ENCODE peak calls at places on chromosomes 12 and 14, in four cellular contexts. R is K562, O is HepG2, W is GM12878. K is an unnamed sample.

GRCh38 chr12:5965950-5966383 is 20.9 kb upstream of the ANO2 start:
- DNase-seq in R (peak), O (peak), W (no peak), K (peak)

GRCh38 chr12:7605900-7606465 is 59.7 kb downstream of the APOBEC1 start:
- DNase-seq in R (no peak), O (no peak), W (no peak), K (no peak)

GRCh38 chr12:128534906-128535305 is 267.9 kb downstream of the TMEM132C start:
- DNase-seq in R (no peak), O (no peak), W (peak), K (no peak)

GRCh38 chr12:111596985-111597730 is 2.0 kb downstream of the ATXN2 start:
- DNase-seq in R (no peak), O (peak), W (no peak), K (peak)

GRCh38 chr12:15774819-15775218 is 14.4 kb downstream of the EPS8 start:
- DNase-seq in R (no peak), O (no peak), W (no peak), K (no peak)

GRCh38 chr12:116423053-116423452 is 136.1 kb upstream of the MAP1LC3B2 start:
- DNase-seq in R (no peak), O (no peak), W (no peak), K (no peak)

GRCh38 chr14:39668449-39668848 is 236.2 kb upstream of the FBXO33 start:
- DNase-seq in R (no peak), O (no peak), W (no peak), K (no peak)

GRCh38 chr12:3593906-3594305 is 102.9 kb downstream of the PRMT8 start:
- DNase-seq in R (no peak), O (no peak), W (no peak), K (no peak)

GRCh38 chr14:105636935-105637334 is 110.6 kb downstream of the TMEM121 start:
- DNase-seq in R (no peak), O (no peak), W (no peak), K (no peak)

DNA sequence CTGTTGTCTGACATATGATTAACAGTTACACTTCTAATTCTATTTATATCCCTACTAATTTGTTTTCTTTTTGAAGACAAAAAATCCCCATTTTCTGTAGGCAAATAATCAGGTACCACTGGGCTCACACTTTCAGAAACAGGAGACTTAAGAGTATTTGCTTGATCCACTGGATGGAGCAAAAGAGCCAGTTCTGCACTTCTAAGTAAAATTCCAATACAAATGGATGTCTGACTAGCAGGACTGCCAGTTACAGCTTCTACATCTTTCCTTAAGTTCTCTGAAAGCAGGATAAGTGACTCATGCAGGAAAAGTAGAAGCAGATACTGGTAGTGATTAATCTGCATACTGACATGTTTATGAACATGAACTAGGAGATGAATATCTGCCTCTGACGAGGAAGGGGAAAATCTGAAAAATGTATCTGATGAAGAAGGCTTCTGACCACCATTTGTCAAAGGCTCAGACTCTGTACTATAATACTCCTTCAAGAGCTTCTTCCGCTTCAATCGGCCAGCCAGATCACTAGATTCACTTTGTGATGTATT is 73.8 kb upstream of the ANKS1B start:
- DNase-seq in R (no peak), O (no peak), W (no peak), K (no peak)
- TF ChIP-seq NR2C2 in R (no peak), O (no peak), W (no peak), K (no peak)

GRCh38 chr12:4621511-4621910 is 27.3 kb downstream of the AKAP3 start:
- DNase-seq in R (no peak), O (no peak), W (no peak), K (no peak)
- TF ChIP-seq NR2C2 in R (no peak), O (no peak), W (no peak), K (no peak)

DNA sequence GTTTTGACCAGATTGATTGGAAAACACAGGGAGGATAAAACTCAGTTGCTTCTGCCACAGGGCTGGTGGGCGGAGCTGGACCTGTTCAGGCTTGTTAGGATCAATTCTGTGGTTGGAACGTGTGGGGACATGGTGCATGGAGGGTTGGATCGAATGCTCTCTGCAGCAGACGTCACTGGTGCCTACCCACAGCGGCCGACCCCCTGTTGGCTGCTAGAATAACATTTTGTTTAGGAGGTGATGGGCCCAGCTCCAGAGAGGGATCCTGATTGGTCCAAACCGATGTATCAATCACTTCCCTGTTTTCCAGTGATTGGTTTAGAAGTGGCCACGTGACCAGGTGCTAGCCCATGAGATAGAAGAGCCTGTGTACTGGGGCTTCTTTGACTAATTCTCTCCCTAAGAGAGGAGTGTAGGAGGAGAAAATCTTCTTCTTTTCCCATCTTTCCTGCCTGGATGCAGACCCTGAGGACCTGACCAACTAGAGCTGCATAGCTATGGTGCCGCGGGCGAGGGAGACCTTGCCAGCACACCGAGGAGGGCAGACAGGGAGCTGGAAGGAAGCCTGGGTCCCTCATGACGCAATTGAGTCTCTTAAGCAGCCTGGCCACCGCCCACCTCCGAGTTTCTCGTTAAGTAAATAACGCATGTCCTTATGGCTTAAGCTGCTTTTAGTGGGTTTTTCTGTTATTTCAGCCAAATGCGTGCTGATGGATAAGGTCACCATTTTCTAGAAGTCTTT is 163.5 kb downstream of the AACS start:
- DNase-seq in R (peak), O (no peak), W (no peak), K (peak)
- TF ChIP-seq NR2C2 in R (no peak), O (no peak), W (no peak), K (no peak)

DNA sequence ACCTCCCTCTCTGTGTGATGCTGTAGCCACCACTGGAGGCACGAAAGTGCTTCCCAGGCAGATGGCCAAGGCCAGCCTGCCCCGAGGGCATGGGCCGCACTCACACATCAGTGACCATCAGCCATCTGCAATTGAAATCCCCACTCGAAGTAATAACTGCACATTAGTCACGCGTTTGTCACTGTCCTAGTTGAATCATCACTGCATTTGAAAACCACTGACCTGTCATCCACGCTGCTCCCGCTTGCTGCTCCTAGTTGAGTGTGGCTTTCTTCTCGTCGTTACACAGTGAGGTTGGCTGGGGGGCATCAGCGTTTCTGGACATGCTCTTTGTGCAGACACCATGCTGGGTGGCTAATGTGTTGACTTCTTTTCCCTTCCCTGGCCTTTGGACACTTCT is 176.1 kb downstream of the ADGRD1 start:
- DNase-seq in R (no peak), O (no peak), W (no peak), K (no peak)
- TF ChIP-seq NR2C2 in R (no peak), O (no peak), W (no peak), K (no peak)

GRCh38 chr12:26623136-26623535 is 209.9 kb downstream of the ITPR2 start:
- DNase-seq in R (no peak), O (no peak), W (no peak), K (no peak)
- TF ChIP-seq NR2C2 in R (no peak), O (no peak), W (no peak), K (no peak)

DNA sequence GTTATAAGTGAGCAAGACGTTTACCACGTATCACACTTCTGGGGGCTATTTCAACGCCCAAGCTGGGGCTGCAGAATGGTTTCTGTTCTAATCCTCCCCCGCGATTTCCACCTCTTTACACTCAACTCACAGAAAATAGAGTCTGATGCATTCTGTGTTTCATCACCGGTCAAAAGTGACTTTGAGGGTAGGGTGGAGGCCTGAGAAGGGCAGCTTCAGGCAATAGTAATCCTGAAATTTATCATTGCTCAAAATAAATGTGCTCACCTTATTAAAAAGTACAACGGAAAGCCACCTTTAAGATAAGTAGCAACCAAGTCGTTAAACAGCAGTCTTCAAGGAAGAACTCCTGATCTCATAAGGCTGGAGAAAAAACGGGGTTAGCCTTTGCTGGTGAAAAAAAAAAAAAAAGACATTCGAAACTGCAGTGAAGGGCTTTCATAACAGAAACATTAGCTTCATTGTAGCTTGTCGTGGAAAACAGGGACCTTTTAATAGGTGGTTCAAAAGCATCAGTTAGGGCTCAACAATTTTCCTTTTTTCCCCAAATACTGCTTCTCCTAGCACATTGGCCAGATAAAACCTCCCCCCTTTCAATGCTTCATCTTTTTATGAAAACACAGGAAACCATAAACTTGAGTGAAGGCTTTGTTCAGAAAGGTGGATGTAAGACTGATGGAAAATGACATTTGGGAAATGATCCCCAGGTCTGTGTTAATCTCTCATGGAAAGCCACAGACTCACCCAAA is 63.7 kb upstream of the PTGR2 start:
- DNase-seq in R (no peak), O (no peak), W (no peak), K (no peak)
- TF ChIP-seq NR2C2 in R (no peak), O (no peak), W (no peak), K (no peak)

GRCh38 chr14:101318271-101318670 is 243.0 kb upstream of the DIO3 start:
- DNase-seq in R (no peak), O (no peak), W (no peak), K (no peak)
- TF ChIP-seq NR2C2 in R (no peak), O (no peak), W (no peak), K (no peak)

GRCh38 chr14:68268197-68268596 is 448.6 kb downstream of the RAD51B start:
- DNase-seq in R (no peak), O (no peak), W (peak), K (no peak)
- TF ChIP-seq NR2C2 in R (no peak), O (no peak), W (no peak), K (no peak)

GRCh38 chr12:122421815-122422737 is at the start of gene CLIP1:
- DNase-seq in R (peak), O (peak), W (no peak), K (peak)

GRCh38 chr12:122421263-122421814 is 1.1 kb downstream of the CLIP1 start:
- DNase-seq in R (peak), O (peak), W (no peak), K (no peak)

GRCh38 chr12:122420471-122421262 is 1.8 kb downstream of the CLIP1 start:
- DNase-seq in R (no peak), O (no peak), W (no peak), K (no peak)

GRCh38 chr12:122422769-122423257 is 344 bp upstream of the CLIP1 start:
- DNase-seq in R (no peak), O (peak), W (no peak), K (peak)

DNA sequence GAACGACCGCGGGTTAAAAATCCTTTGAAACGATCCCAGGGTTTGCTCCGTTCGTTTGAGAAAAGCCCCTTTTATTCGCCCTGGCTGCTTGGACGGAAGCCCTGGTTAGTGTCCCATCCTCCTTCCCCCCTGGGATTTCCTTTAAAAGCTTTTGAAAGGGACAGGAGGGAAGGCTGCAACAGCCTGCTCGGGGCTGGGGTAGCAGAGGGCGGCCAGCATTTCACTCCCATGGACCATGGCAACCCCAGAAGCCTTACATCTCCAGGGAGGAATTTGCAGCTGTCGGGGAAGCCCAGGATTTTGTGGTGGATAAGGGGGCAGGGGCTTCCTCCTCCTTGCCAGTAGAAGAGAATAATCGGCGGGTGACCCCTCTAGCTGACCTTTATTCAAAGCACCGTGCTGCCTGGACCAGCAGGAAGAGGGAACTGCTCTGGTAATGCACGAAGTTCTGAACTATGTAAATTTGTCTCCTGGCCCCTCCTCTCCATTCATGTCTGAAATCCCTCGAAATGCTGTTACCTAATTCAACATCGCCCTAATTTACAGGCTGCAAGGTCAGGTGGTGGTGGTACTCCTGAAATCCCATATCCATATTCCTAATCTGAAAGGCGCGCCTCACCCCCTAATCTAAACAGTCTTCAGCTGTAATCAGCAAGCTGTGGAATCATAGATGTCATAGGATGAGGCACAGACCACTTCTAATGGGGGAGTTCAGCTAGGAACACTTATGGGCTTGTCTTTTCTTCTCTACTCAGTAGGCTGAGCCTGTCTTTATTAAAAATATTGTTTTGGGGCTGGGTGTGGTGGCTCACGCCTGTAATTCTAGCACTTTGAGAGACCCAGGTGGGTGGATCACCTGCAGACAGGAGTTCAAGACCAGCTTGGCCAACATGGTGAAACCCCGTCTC is 1.0 kb upstream of the CLIP1 start:
- DNase-seq in R (no peak), O (peak), W (no peak), K (peak)
- TF ChIP-seq NR2C2 in R (peak), O (peak), W (no peak), K (no peak)

GRCh38 chr12:120098756-120099470 is 17.6 kb downstream of the RAB35 start:
- DNase-seq in R (no peak), O (no peak), W (no peak), K (no peak)

GRCh38 chr12:120101182-120101581 is 15.4 kb downstream of the RAB35 start:
- DNase-seq in R (no peak), O (no peak), W (no peak), K (no peak)

GRCh38 chr12:120101617-120102016 is 14.9 kb downstream of the RAB35 start:
- DNase-seq in R (no peak), O (no peak), W (no peak), K (no peak)

GRCh38 chr12:120099738-120100137 is 16.8 kb downstream of the RAB35 start:
- DNase-seq in R (no peak), O (no peak), W (no peak), K (no peak)

GRCh38 chr12:120100630-120101029 is 15.9 kb downstream of the RAB35 start:
- DNase-seq in R (no peak), O (no peak), W (no peak), K (no peak)
- TF ChIP-seq NR2C2 in R (no peak), O (no peak), W (no peak), K (no peak)

K was measured in WTC11.